ENCODE peak calls at places on chromosome 18, in nine cellular contexts. One of them, this sample, is unnamed.

GRCh38 chr18:78809845-78810244 is 169.8 kb upstream of the SALL3 start:
- DNase-seq in ovary: no peak
- DNase-seq in HFF-Myc: no peak
- DNase-seq in astrocyte of the cerebellum: no peak
- DNase-seq in OCI-LY7: no peak
- DNase-seq in tibial artery: no peak
- DNase-seq in fibroblast of pulmonary artery: no peak
- DNase-seq in astrocyte: no peak
- DNase-seq in brain microvascular endothelial cell: no peak
- DNase-seq in this sample: no peak

GRCh38 chr18:53093650-53094049 is 753.7 kb downstream of the DCC start:
- DNase-seq in ovary: no peak
- DNase-seq in HFF-Myc: no peak
- DNase-seq in astrocyte of the cerebellum: no peak
- DNase-seq in OCI-LY7: no peak
- DNase-seq in tibial artery: no peak
- DNase-seq in fibroblast of pulmonary artery: no peak
- DNase-seq in astrocyte: no peak
- DNase-seq in brain microvascular endothelial cell: no peak
- DNase-seq in this sample: no peak

GRCh38 chr18:22169011-22169888 is at the start of gene GATA6:
- DNase-seq in ovary: peak
- DNase-seq in HFF-Myc: peak
- DNase-seq in astrocyte of the cerebellum: peak
- DNase-seq in OCI-LY7: no peak
- DNase-seq in tibial artery: peak
- DNase-seq in fibroblast of pulmonary artery: peak
- DNase-seq in astrocyte: peak
- DNase-seq in brain microvascular endothelial cell: peak
- DNase-seq in this sample: peak

GRCh38 chr18:68316636-68317035 is 398.3 kb downstream of the TMX3 start:
- DNase-seq in ovary: no peak
- DNase-seq in HFF-Myc: no peak
- DNase-seq in astrocyte of the cerebellum: peak
- DNase-seq in OCI-LY7: no peak
- DNase-seq in tibial artery: no peak
- DNase-seq in fibroblast of pulmonary artery: peak
- DNase-seq in astrocyte: peak
- DNase-seq in brain microvascular endothelial cell: no peak
- DNase-seq in this sample: no peak

GRCh38 chr18:4125246-4125938 is 329.7 kb downstream of the DLGAP1 start:
- DNase-seq in ovary: no peak
- DNase-seq in HFF-Myc: no peak
- DNase-seq in astrocyte of the cerebellum: peak
- DNase-seq in OCI-LY7: no peak
- DNase-seq in tibial artery: no peak
- DNase-seq in fibroblast of pulmonary artery: peak
- DNase-seq in astrocyte: peak
- DNase-seq in brain microvascular endothelial cell: peak
- DNase-seq in this sample: no peak

GRCh38 chr18:12282436-12283039 is 25.5 kb upstream of the TUBB6 start:
- DNase-seq in ovary: no peak
- DNase-seq in HFF-Myc: no peak
- DNase-seq in astrocyte of the cerebellum: peak
- DNase-seq in OCI-LY7: no peak
- DNase-seq in tibial artery: no peak
- DNase-seq in fibroblast of pulmonary artery: peak
- DNase-seq in astrocyte: peak
- DNase-seq in brain microvascular endothelial cell: peak
- DNase-seq in this sample: no peak

GRCh38 chr18:74006160-74006559 is 141.5 kb downstream of the FBXO15 start:
- DNase-seq in ovary: no peak
- DNase-seq in HFF-Myc: no peak
- DNase-seq in astrocyte of the cerebellum: no peak
- DNase-seq in OCI-LY7: no peak
- DNase-seq in tibial artery: no peak
- DNase-seq in fibroblast of pulmonary artery: no peak
- DNase-seq in astrocyte: no peak
- DNase-seq in brain microvascular endothelial cell: no peak
- DNase-seq in this sample: no peak

GRCh38 chr18:57961876-57962505 is 82.0 kb upstream of the NEDD4L start:
- DNase-seq in ovary: no peak
- DNase-seq in HFF-Myc: no peak
- DNase-seq in astrocyte of the cerebellum: no peak
- DNase-seq in OCI-LY7: no peak
- DNase-seq in tibial artery: no peak
- DNase-seq in fibroblast of pulmonary artery: no peak
- DNase-seq in astrocyte: peak
- DNase-seq in brain microvascular endothelial cell: no peak
- DNase-seq in this sample: no peak

GRCh38 chr18:10791141-10791808 is 265.4 kb downstream of the NAPG start:
- DNase-seq in ovary: no peak
- DNase-seq in HFF-Myc: no peak
- DNase-seq in astrocyte of the cerebellum: no peak
- DNase-seq in OCI-LY7: peak
- DNase-seq in tibial artery: no peak
- DNase-seq in fibroblast of pulmonary artery: no peak
- DNase-seq in astrocyte: no peak
- DNase-seq in brain microvascular endothelial cell: no peak
- DNase-seq in this sample: no peak

GRCh38 chr18:61738488-61738887 is 154.3 kb downstream of the RNF152 start:
- DNase-seq in ovary: no peak
- DNase-seq in HFF-Myc: no peak
- DNase-seq in astrocyte of the cerebellum: no peak
- DNase-seq in OCI-LY7: no peak
- DNase-seq in tibial artery: peak
- DNase-seq in fibroblast of pulmonary artery: peak
- DNase-seq in astrocyte: peak
- DNase-seq in brain microvascular endothelial cell: peak
- DNase-seq in this sample: peak

GRCh38 chr18:54692463-54692862 is 101.4 kb downstream of the DYNAP start:
- DNase-seq in ovary: no peak
- DNase-seq in HFF-Myc: no peak
- DNase-seq in astrocyte of the cerebellum: no peak
- DNase-seq in OCI-LY7: no peak
- DNase-seq in tibial artery: no peak
- DNase-seq in fibroblast of pulmonary artery: no peak
- DNase-seq in astrocyte: no peak
- DNase-seq in brain microvascular endothelial cell: no peak
- DNase-seq in this sample: no peak

GRCh38 chr18:25516747-25517498 is 165.0 kb upstream of the ZNF521 start:
- DNase-seq in ovary: no peak
- DNase-seq in HFF-Myc: no peak
- DNase-seq in astrocyte of the cerebellum: no peak
- DNase-seq in OCI-LY7: no peak
- DNase-seq in tibial artery: no peak
- DNase-seq in fibroblast of pulmonary artery: no peak
- DNase-seq in astrocyte: no peak
- DNase-seq in brain microvascular endothelial cell: no peak
- DNase-seq in this sample: no peak

GRCh38 chr18:36693931-36694661 is 134.7 kb downstream of the TPGS2 start:
- DNase-seq in ovary: no peak
- DNase-seq in HFF-Myc: no peak
- DNase-seq in astrocyte of the cerebellum: no peak
- DNase-seq in OCI-LY7: no peak
- DNase-seq in tibial artery: no peak
- DNase-seq in fibroblast of pulmonary artery: no peak
- DNase-seq in astrocyte: no peak
- DNase-seq in brain microvascular endothelial cell: no peak
- DNase-seq in this sample: no peak

GRCh38 chr18:11040823-11041712 is 108.3 kb downstream of the PIEZO2 start:
- DNase-seq in ovary: peak
- DNase-seq in HFF-Myc: peak
- DNase-seq in astrocyte of the cerebellum: peak
- DNase-seq in OCI-LY7: peak
- DNase-seq in tibial artery: no peak
- DNase-seq in fibroblast of pulmonary artery: peak
- DNase-seq in astrocyte: peak
- DNase-seq in brain microvascular endothelial cell: peak
- DNase-seq in this sample: no peak

GRCh38 chr18:33745396-33745795 is 167.4 kb downstream of the ASXL3 start:
- DNase-seq in ovary: no peak
- DNase-seq in HFF-Myc: no peak
- DNase-seq in astrocyte of the cerebellum: no peak
- DNase-seq in OCI-LY7: no peak
- DNase-seq in tibial artery: no peak
- DNase-seq in fibroblast of pulmonary artery: no peak
- DNase-seq in astrocyte: no peak
- DNase-seq in brain microvascular endothelial cell: no peak
- DNase-seq in this sample: no peak
- H3K4me3 ChIP-seq in ovary: no peak
- H3K4me3 ChIP-seq in HFF-Myc: no peak
- H3K4me3 ChIP-seq in astrocyte of the cerebellum: no peak
- H3K4me3 ChIP-seq in OCI-LY7: no peak
- H3K4me3 ChIP-seq in tibial artery: no peak
- H3K4me3 ChIP-seq in fibroblast of pulmonary artery: no peak
- H3K4me3 ChIP-seq in astrocyte: no peak
- H3K4me3 ChIP-seq in brain microvascular endothelial cell: no peak
- H3K4me3 ChIP-seq in this sample: no peak

DNA sequence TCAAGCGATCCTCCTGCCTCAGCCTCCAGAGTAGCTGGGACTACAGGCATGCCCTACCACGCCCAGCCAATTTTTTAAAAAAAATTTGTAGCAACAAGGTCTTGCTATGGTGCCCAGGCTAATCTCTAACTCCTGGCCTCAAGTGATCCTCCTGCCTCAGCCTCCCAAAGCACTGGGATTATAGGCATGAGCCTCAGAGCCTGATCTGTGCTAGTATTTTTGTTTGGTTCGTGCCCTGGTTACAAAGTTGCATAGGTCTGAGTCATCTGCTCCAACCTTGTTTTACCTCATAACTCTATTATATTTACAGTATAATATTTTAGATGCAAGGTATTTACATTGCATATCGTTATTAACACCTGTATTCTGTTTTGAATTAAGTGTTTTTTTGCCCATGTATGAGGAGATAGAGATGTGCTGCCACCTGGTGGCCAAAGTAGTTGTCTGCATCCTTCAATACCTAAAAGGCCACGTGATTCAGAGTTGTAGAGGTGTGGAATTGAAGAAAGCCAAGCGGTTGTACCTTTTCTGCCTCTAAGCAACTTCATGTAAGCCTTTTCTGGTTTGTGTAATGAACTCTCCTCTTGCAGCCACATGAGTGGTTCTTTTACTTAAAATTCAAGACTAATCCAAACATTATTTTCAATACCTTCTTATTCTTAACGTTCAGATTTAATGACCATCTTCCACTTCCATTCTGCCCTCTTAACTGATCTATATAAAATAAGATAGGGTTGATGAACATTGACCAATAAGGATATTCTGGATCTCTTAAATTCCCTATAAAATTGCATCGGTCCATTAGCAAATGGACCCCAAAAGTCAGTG is 19.9 kb upstream of the CABYR start:
- DNase-seq in ovary: peak
- DNase-seq in HFF-Myc: peak
- DNase-seq in astrocyte of the cerebellum: peak
- DNase-seq in OCI-LY7: peak
- DNase-seq in tibial artery: peak
- DNase-seq in fibroblast of pulmonary artery: peak
- DNase-seq in astrocyte: peak
- DNase-seq in brain microvascular endothelial cell: peak
- DNase-seq in this sample: no peak
- TF ChIP-seq CTCF in ovary: peak
- TF ChIP-seq CTCF in HFF-Myc: peak
- TF ChIP-seq CTCF in astrocyte of the cerebellum: peak
- TF ChIP-seq CTCF in OCI-LY7: peak
- TF ChIP-seq CTCF in tibial artery: peak
- TF ChIP-seq CTCF in fibroblast of pulmonary artery: peak
- TF ChIP-seq CTCF in astrocyte: peak
- TF ChIP-seq CTCF in brain microvascular endothelial cell: peak
- TF ChIP-seq CTCF in this sample: peak

GRCh38 chr18:46625069-46625468 is 32.0 kb downstream of the LOXHD1 start:
- DNase-seq in ovary: no peak
- DNase-seq in HFF-Myc: no peak
- DNase-seq in astrocyte of the cerebellum: no peak
- DNase-seq in OCI-LY7: no peak
- DNase-seq in tibial artery: no peak
- DNase-seq in fibroblast of pulmonary artery: no peak
- DNase-seq in astrocyte: no peak
- DNase-seq in brain microvascular endothelial cell: no peak
- DNase-seq in this sample: no peak

GRCh38 chr18:46629356-46629755 is 27.7 kb downstream of the LOXHD1 start:
- DNase-seq in ovary: no peak
- DNase-seq in HFF-Myc: no peak
- DNase-seq in astrocyte of the cerebellum: no peak
- DNase-seq in OCI-LY7: no peak
- DNase-seq in tibial artery: no peak
- DNase-seq in fibroblast of pulmonary artery: no peak
- DNase-seq in astrocyte: no peak
- DNase-seq in brain microvascular endothelial cell: no peak
- DNase-seq in this sample: no peak

GRCh38 chr18:46628206-46628605 is 28.8 kb downstream of the LOXHD1 start:
- DNase-seq in ovary: no peak
- DNase-seq in HFF-Myc: no peak
- DNase-seq in astrocyte of the cerebellum: no peak
- DNase-seq in OCI-LY7: no peak
- DNase-seq in tibial artery: no peak
- DNase-seq in fibroblast of pulmonary artery: no peak
- DNase-seq in astrocyte: no peak
- DNase-seq in brain microvascular endothelial cell: no peak
- DNase-seq in this sample: no peak

GRCh38 chr18:46624127-46624526 is 32.9 kb downstream of the LOXHD1 start:
- DNase-seq in ovary: no peak
- DNase-seq in HFF-Myc: no peak
- DNase-seq in astrocyte of the cerebellum: no peak
- DNase-seq in OCI-LY7: no peak
- DNase-seq in tibial artery: no peak
- DNase-seq in fibroblast of pulmonary artery: no peak
- DNase-seq in astrocyte: no peak
- DNase-seq in brain microvascular endothelial cell: no peak
- DNase-seq in this sample: no peak

DNA sequence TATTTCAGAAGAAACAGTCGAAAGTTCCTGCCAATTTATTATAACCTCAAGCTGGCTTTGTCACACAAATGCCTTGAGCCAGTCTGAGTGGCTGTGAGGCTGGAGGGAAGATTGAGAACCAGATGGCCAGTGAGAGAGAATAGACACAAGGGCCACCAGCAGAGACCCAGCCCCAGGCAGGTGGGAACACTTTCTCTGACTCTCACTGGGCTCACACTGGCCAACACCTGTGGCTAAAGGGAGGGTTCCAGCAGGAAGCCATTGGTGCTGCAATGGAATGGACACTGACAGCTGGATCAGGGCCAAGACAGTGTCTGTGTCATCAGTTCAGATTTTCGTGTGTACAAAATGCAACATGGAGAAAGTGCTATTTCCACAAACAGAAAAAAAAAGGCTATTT is 29.9 kb downstream of the LOXHD1 start:
- DNase-seq in ovary: no peak
- DNase-seq in HFF-Myc: no peak
- DNase-seq in astrocyte of the cerebellum: no peak
- DNase-seq in OCI-LY7: no peak
- DNase-seq in tibial artery: no peak
- DNase-seq in fibroblast of pulmonary artery: no peak
- DNase-seq in astrocyte: no peak
- DNase-seq in brain microvascular endothelial cell: no peak
- DNase-seq in this sample: no peak
- H3K4me3 ChIP-seq in ovary: no peak
- H3K4me3 ChIP-seq in HFF-Myc: no peak
- H3K4me3 ChIP-seq in astrocyte of the cerebellum: no peak
- H3K4me3 ChIP-seq in OCI-LY7: no peak
- H3K4me3 ChIP-seq in tibial artery: no peak
- H3K4me3 ChIP-seq in fibroblast of pulmonary artery: no peak
- H3K4me3 ChIP-seq in astrocyte: no peak
- H3K4me3 ChIP-seq in brain microvascular endothelial cell: no peak
- H3K4me3 ChIP-seq in this sample: no peak

GRCh38 chr18:48962857-48963554 is 12.2 kb upstream of the SMAD7 start:
- DNase-seq in ovary: no peak
- DNase-seq in HFF-Myc: no peak
- DNase-seq in astrocyte of the cerebellum: no peak
- DNase-seq in OCI-LY7: no peak
- DNase-seq in tibial artery: no peak
- DNase-seq in fibroblast of pulmonary artery: peak
- DNase-seq in astrocyte: peak
- DNase-seq in brain microvascular endothelial cell: no peak
- DNase-seq in this sample: no peak
- TF ChIP-seq CTCF in ovary: no peak
- TF ChIP-seq CTCF in HFF-Myc: no peak
- TF ChIP-seq CTCF in astrocyte of the cerebellum: no peak
- TF ChIP-seq CTCF in OCI-LY7: no peak
- TF ChIP-seq CTCF in tibial artery: no peak
- TF ChIP-seq CTCF in fibroblast of pulmonary artery: no peak
- TF ChIP-seq CTCF in astrocyte: no peak
- TF ChIP-seq CTCF in brain microvascular endothelial cell: peak
- TF ChIP-seq CTCF in this sample: no peak